ENCODE peak calls at places on chromosomes 4 and X, in four cellular contexts. B, E, P and F are unnamed samples.

GRCh38 chrX:150312931-150313330 is 50.2 kb upstream of the MAMLD1 start:
- DNase-seq in B (no peak), E (no peak), P (no peak), F (no peak)

GRCh38 chrX:131477498-131477897 is 66.4 kb upstream of the OR13H1 start:
- DNase-seq in B (no peak), E (no peak), P (no peak), F (no peak)

GRCh38 chr4:117623321-117623720 is 411.0 kb upstream of the NDST3 start:
- DNase-seq in B (no peak), E (no peak), P (no peak), F (no peak)

GRCh38 chrX:77014655-77015377 is 432.4 kb upstream of the FGF16 start:
- DNase-seq in B (no peak), E (peak), P (no peak), F (no peak)

GRCh38 chrX:22116585-22117546 is 84.7 kb downstream of the PHEX start:
- DNase-seq in B (no peak), E (no peak), P (no peak), F (no peak)

GRCh38 chrX:9475984-9476383 is 11.1 kb downstream of the TBL1X start:
- DNase-seq in B (no peak), E (no peak), P (no peak), F (no peak)

GRCh38 chrX:15493118-15494082 is at the start of gene PIR:
- DNase-seq in B (peak), E (peak), P (peak), F (peak)

GRCh38 chrX:31266172-31267076 is 194.6 kb upstream of the FTHL17 start:
- DNase-seq in B (peak), E (peak), P (peak), F (no peak)

GRCh38 chrX:55220119-55220794 is at the start of gene PAGE5:
- DNase-seq in B (no peak), E (no peak), P (peak), F (no peak)

GRCh38 chrX:129754266-129755024 is 15.7 kb downstream of the XPNPEP2 start:
- DNase-seq in B (no peak), E (no peak), P (no peak), F (no peak)

GRCh38 chrX:100368167-100368566 is 41.9 kb downstream of the PCDH19 start:
- DNase-seq in B (no peak), E (peak), P (no peak), F (no peak)

GRCh38 chrX:49155900-49156837 is 6.4 kb upstream of the MAGIX start:
- DNase-seq in B (peak), E (peak), P (peak), F (peak)

GRCh38 chr4:150217192-150217591 is 138.9 kb downstream of the DCLK2 start:
- DNase-seq in B (no peak), E (peak), P (no peak), F (no peak)

GRCh38 chrX:7746861-7747260 is 96.1 kb upstream of the VCX start:
- DNase-seq in B (no peak), E (no peak), P (no peak), F (no peak)

GRCh38 chr4:150769845-150770244 is 187.9 kb downstream of the MAB21L2 start:
- DNase-seq in B (no peak), E (no peak), P (no peak), F (no peak)

GRCh38 chr4:13656569-13656988 is 29.1 kb upstream of the BOD1L1 start:
- DNase-seq in B (peak), E (peak), P (no peak), F (peak)

GRCh38 chr4:15089979-15090378 is 87.7 kb downstream of the CPEB2 start:
- DNase-seq in B (no peak), E (no peak), P (no peak), F (no peak)

GRCh38 chrX:134679226-134679625 is 21.0 kb upstream of the PLAC1 start:
- DNase-seq in B (no peak), E (no peak), P (no peak), F (no peak)

GRCh38 chrX:15946783-15947550 is 92.4 kb upstream of the AP1S2 start:
- DNase-seq in B (no peak), E (no peak), P (no peak), F (peak)

GRCh38 chrX:41339148-41339547 is 5.2 kb downstream of the DDX3X start:
- DNase-seq in B (no peak), E (no peak), P (no peak), F (no peak)

GRCh38 chrX:131792789-131793462 is 230.2 kb upstream of the STK26 start:
- DNase-seq in B (no peak), E (peak), P (no peak), F (no peak)

GRCh38 chr4:663438-664428 is 10.3 kb downstream of the ATP5ME start:
- DNase-seq in B (peak), E (peak), P (peak), F (no peak)

GRCh38 chr4:120130786-120131185 is 64.1 kb upstream of the MAD2L1 start:
- DNase-seq in B (no peak), E (no peak), P (no peak), F (no peak)

GRCh38 chr4:94995684-94996394 is 238.1 kb downstream of the BMPR1B start:
- DNase-seq in B (peak), E (no peak), P (no peak), F (no peak)

GRCh38 chr4:83237591-83237990 is 47.0 kb downstream of the COQ2 start:
- DNase-seq in B (no peak), E (no peak), P (no peak), F (no peak)

GRCh38 chr4:117784266-117784665 is 250.0 kb upstream of the NDST3 start:
- DNase-seq in B (no peak), E (no peak), P (no peak), F (no peak)

GRCh38 chr4:167903291-167903721 is 189.0 kb upstream of the ANXA10 start:
- DNase-seq in B (no peak), E (no peak), P (no peak), F (no peak)

GRCh38 chr4:20421586-20421985 is 169.9 kb downstream of the SLIT2 start:
- DNase-seq in B (no peak), E (no peak), P (no peak), F (no peak)

GRCh38 chrX:103254171-103254824 is 657 bp downstream of the TCEAL8 start:
- DNase-seq in B (peak), E (peak), P (peak), F (no peak)